ENCODE peak calls at places on chromosomes 4 and X, in seven cellular contexts. D is heart right ventricle; J is effector memory CD8-positive, alpha-beta T cell; S is body of pancreas; V is Right ventricle myocardium superior; C is CD4-positive, CD25-positive, alpha-beta regulatory T cell; Q is naive thymus-derived CD8-positive, alpha-beta T cell. R is an unnamed sample.
A peak's percentile ranks its signal among the peaks of the same experiment; 100 is the strongest.

GRCh38 chrX:12999422-12999821 is 24.5 kb downstream of the TMSB4X start:
- ATAC-seq in Q (peak; percentile 63), J (peak; percentile 76), C (peak; percentile 61), D (no peak), S (no peak), V (no peak), R (no peak)

GRCh38 chrX:38768079-38768478 is 33.2 kb upstream of the MID1IP1 start:
- ATAC-seq in D (no peak), Q (no peak), S (peak; percentile 60), J (no peak), V (no peak), C (no peak), R (peak; percentile 25)

GRCh38 chrX:40065291-40066046 is 32.3 kb downstream of the BCOR start:
- ATAC-seq in C (no peak), S (no peak), D (no peak), V (no peak), J (no peak), Q (peak; percentile 40), R (no peak)

GRCh38 chrX:45070116-45071007 is 130.3 kb downstream of the DIPK2B start:
- ATAC-seq in S (no peak), C (peak; percentile 47), V (peak; percentile 49), J (peak; percentile 48), Q (peak; percentile 44), D (no peak), R (no peak)

GRCh38 chrX:15497865-15498264 is 2.7 kb upstream of the BMX start:
- ATAC-seq in J (peak; percentile 55), C (no peak), Q (peak; percentile 67), D (peak; percentile 40), S (no peak), V (peak; percentile 19), R (no peak)

GRCh38 chrX:22690116-22690515 is 309.6 kb upstream of the DDX53 start:
- ATAC-seq in V (peak; percentile 31), C (no peak), Q (no peak), D (no peak), S (no peak), J (no peak), R (no peak)

GRCh38 chrX:40389555-40389954 is 191.2 kb upstream of the ATP6AP2 start:
- ATAC-seq in S (no peak), V (no peak), J (no peak), Q (no peak), C (no peak), D (no peak), R (no peak)

GRCh38 chr4:160819791-160820190 is 1344.0 kb downstream of the FSTL5 start:
- ATAC-seq in V (no peak), D (no peak), C (no peak), J (no peak), S (no peak), Q (no peak), R (no peak)

GRCh38 chr4:140856692-140857091 is 100.5 kb upstream of the TBC1D9 start:
- ATAC-seq in D (peak; percentile 64), V (peak; percentile 63), C (no peak), J (no peak), S (no peak), Q (no peak), R (peak; percentile 74)

GRCh38 chrX:56385336-56385735 is 153.2 kb downstream of the KLF8 start:
- ATAC-seq in D (no peak), J (peak; percentile 61), C (peak; percentile 76), Q (peak; percentile 86), S (no peak), V (no peak), R (no peak)

GRCh38 chr4:2672700-2673099 is 83.4 kb downstream of the TNIP2 start:
- ATAC-seq in C (no peak), S (no peak), D (no peak), J (no peak), Q (no peak), V (no peak), R (no peak)

GRCh38 chrX:109184506-109185139 is 297.3 kb downstream of the GUCY2F start:
- ATAC-seq in D (no peak), V (no peak), C (no peak), Q (no peak), J (no peak), S (no peak), R (no peak)

GRCh38 chr4:44738615-44739014 is 12.3 kb upstream of the GNPDA2 start:
- ATAC-seq in Q (no peak), S (no peak), D (no peak), V (no peak), J (peak; percentile 57), C (no peak), R (no peak)

GRCh38 chr4:180953572-180953971 is 1289.6 kb upstream of the TENM3 start:
- ATAC-seq in Q (no peak), S (no peak), J (no peak), D (no peak), C (no peak), V (no peak), R (no peak)

GRCh38 chrX:13816899-13817298 is at the start of gene GPM6B:
- ATAC-seq in Q (no peak), C (no peak), S (no peak), D (no peak), V (no peak), J (no peak), R (no peak)

GRCh38 chr4:128410037-128410436 is 122.4 kb upstream of the PGRMC2 start:
- ATAC-seq in S (no peak), D (no peak), J (no peak), Q (no peak), V (no peak), C (no peak), R (no peak)

GRCh38 chr4:38275331-38275821 is 315.2 kb downstream of the PTTG2 start:
- ATAC-seq in S (no peak), J (no peak), C (no peak), Q (no peak), V (no peak), D (no peak), R (no peak)

GRCh38 chr4:15325987-15326386 is 101.8 kb upstream of the C1QTNF7 start:
- ATAC-seq in C (no peak), J (no peak), S (no peak), V (no peak), Q (no peak), D (no peak), R (no peak)

GRCh38 chr4:112297495-112297894 is 326 bp downstream of the ALPK1 start:
- ATAC-seq in S (peak; percentile 41), D (no peak), Q (no peak), V (peak; percentile 40), C (no peak), J (no peak), R (peak; percentile 39)

GRCh38 chr4:169268951-169269781 is 1.6 kb downstream of the SH3RF1 start:
- ATAC-seq in C (no peak), S (no peak), J (no peak), D (no peak), V (no peak), Q (no peak), R (no peak)

GRCh38 chrX:369563-370101 is 17.1 kb downstream of the PPP2R3B start:
- ATAC-seq in C (no peak), J (no peak), D (no peak), V (peak; percentile 9), S (no peak), Q (no peak), R (no peak)

GRCh38 chrX:110044531-110045249 is 41.8 kb downstream of the TMEM164 start:
- ATAC-seq in V (peak; percentile 75), C (no peak), Q (no peak), S (no peak), J (no peak), D (peak; percentile 58), R (no peak)

GRCh38 chr4:85842540-85842939 is 367.6 kb downstream of the ARHGAP24 start:
- ATAC-seq in D (peak; percentile 88), J (peak; percentile 17), V (peak; percentile 84), Q (peak; percentile 14), C (no peak), S (peak; percentile 78), R (peak; percentile 66)

GRCh38 chrX:103442536-103442901 is 66.2 kb downstream of the BEX3 start:
- ATAC-seq in S (no peak), V (no peak), J (no peak), C (no peak), D (no peak), Q (no peak), R (no peak)

GRCh38 chr4:4270529-4270928 is 19.4 kb downstream of the LYAR start:
- ATAC-seq in D (no peak), C (no peak), J (peak; percentile 26), V (no peak), S (no peak), Q (no peak), R (no peak)

GRCh38 chrX:55057691-55058249 is 17.1 kb upstream of the PAGE2B start:
- ATAC-seq in V (peak; percentile 71), J (peak; percentile 76), C (peak; percentile 50), Q (peak; percentile 36), D (peak; percentile 69), S (peak; percentile 70), R (peak; percentile 61)

GRCh38 chrX:133810925-133811324 is 174.5 kb downstream of the GPC3 start:
- ATAC-seq in Q (no peak), S (no peak), J (no peak), C (no peak), D (no peak), V (no peak), R (no peak)

GRCh38 chr4:76305033-76305687 is 1.4 kb upstream of the STBD1 start:
- ATAC-seq in D (no peak), V (no peak), S (no peak), Q (peak; percentile 35), J (peak; percentile 54), C (no peak), R (no peak)

R was measured in gastroesophageal sphincter.